ENCODE peak calls at places on chromosome X, in five cellular contexts. One of them, this sample, is unnamed.

GRCh38 chrX:623599-624323 is 6.8 kb upstream of the SHOX start:
- DNase-seq in SK-N-SH: no peak
- DNase-seq in K562: no peak
- DNase-seq in HepG2: no peak
- DNase-seq in GM12878: no peak
- DNase-seq in this sample: no peak

GRCh38 chrX:38262715-38263620 is 42.3 kb upstream of the SRPX start:
- DNase-seq in HepG2: no peak
- DNase-seq in K562: no peak
- DNase-seq in SK-N-SH: no peak
- DNase-seq in GM12878: no peak
- DNase-seq in this sample: no peak

GRCh38 chrX:107565916-107566602 is 62.3 kb upstream of the PRPS1 start:
- DNase-seq in SK-N-SH: peak; percentile 29
- DNase-seq in GM12878: no peak
- DNase-seq in HepG2: peak; percentile 15
- DNase-seq in K562: no peak
- DNase-seq in this sample: no peak

GRCh38 chrX:23756165-23756564 is 13.1 kb upstream of the ACOT9 start:
- DNase-seq in HepG2: peak; percentile 37
- DNase-seq in GM12878: peak; percentile 50
- DNase-seq in SK-N-SH: peak; percentile 49
- DNase-seq in K562: peak; percentile 84
- DNase-seq in this sample: peak; percentile 61

GRCh38 chrX:87663421-87663820 is 145.8 kb downstream of the KLHL4 start:
- DNase-seq in SK-N-SH: no peak
- DNase-seq in GM12878: no peak
- DNase-seq in K562: no peak
- DNase-seq in HepG2: no peak
- DNase-seq in this sample: no peak

GRCh38 chrX:23822397-23822796 is 39.4 kb downstream of the SAT1 start:
- DNase-seq in SK-N-SH: no peak
- DNase-seq in K562: no peak
- DNase-seq in HepG2: peak; percentile 73
- DNase-seq in GM12878: no peak
- DNase-seq in this sample: no peak

GRCh38 chrX:139844163-139844562 is 88.7 kb downstream of the ATP11C start:
- DNase-seq in K562: no peak
- DNase-seq in HepG2: no peak
- DNase-seq in GM12878: no peak
- DNase-seq in SK-N-SH: no peak
- DNase-seq in this sample: no peak

GRCh38 chrX:9189286-9189685 is 155.4 kb upstream of the FAM9B start:
- DNase-seq in K562: no peak
- DNase-seq in GM12878: no peak
- DNase-seq in HepG2: no peak
- DNase-seq in SK-N-SH: no peak
- DNase-seq in this sample: no peak

GRCh38 chrX:22748093-22748999 is 251.4 kb upstream of the DDX53 start:
- DNase-seq in K562: peak; percentile 32
- DNase-seq in GM12878: no peak
- DNase-seq in HepG2: peak; percentile 13
- DNase-seq in SK-N-SH: peak; percentile 40
- DNase-seq in this sample: peak; percentile 47

GRCh38 chrX:9329056-9329455 is 135.8 kb upstream of the TBL1X start:
- DNase-seq in GM12878: no peak
- DNase-seq in K562: no peak
- DNase-seq in SK-N-SH: no peak
- DNase-seq in HepG2: no peak
- DNase-seq in this sample: no peak

GRCh38 chrX:57821703-57822375 is 88.4 kb downstream of the ZXDA start:
- DNase-seq in SK-N-SH: peak; percentile 25
- DNase-seq in GM12878: peak; percentile 13
- DNase-seq in HepG2: peak; percentile 43
- DNase-seq in K562: peak; percentile 52
- DNase-seq in this sample: no peak

GRCh38 chrX:13212191-13212651 is 107.6 kb downstream of the ATXN3L start:
- DNase-seq in SK-N-SH: no peak
- DNase-seq in HepG2: no peak
- DNase-seq in GM12878: no peak
- DNase-seq in K562: no peak
- DNase-seq in this sample: no peak

GRCh38 chrX:123405231-123405630 is 221.2 kb downstream of the GRIA3 start:
- DNase-seq in SK-N-SH: no peak
- DNase-seq in GM12878: no peak
- DNase-seq in K562: no peak
- DNase-seq in HepG2: no peak
- DNase-seq in this sample: no peak

DNA sequence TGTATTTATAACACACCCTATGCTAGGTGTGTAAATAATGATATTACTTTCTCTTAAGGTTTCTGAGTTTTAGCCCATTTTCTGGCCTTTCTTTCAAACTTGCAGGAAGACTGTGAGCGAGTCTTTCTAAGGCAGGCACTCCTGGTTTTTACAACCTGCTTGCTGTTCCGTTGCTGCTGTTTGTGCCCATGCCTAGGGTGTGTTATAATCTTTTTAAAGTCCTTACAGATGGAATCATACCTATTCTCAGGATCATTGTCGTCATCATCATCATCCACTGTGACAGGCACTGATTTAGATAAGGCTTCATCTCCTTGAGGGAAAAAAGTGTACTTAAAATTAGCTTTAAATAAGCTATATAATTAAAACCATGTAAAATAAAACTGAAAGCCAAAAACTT is 110.0 kb downstream of the ATRX start:
- DNase-seq in HepG2: no peak
- DNase-seq in SK-N-SH: no peak
- DNase-seq in GM12878: no peak
- DNase-seq in K562: no peak
- DNase-seq in this sample: no peak
- TF ChIP-seq GABPA in HepG2: no peak
- TF ChIP-seq GABPA in SK-N-SH: no peak
- TF ChIP-seq GABPA in GM12878: no peak
- TF ChIP-seq GABPA in K562: no peak
- TF ChIP-seq GABPA in this sample: no peak

GRCh38 chrX:48776818-48777439 is 9.5 kb upstream of the GATA1 start:
- DNase-seq in K562: no peak
- DNase-seq in GM12878: no peak
- DNase-seq in HepG2: no peak
- DNase-seq in SK-N-SH: no peak
- DNase-seq in this sample: no peak
- TF ChIP-seq RFX5 in K562: no peak
- TF ChIP-seq RFX5 in GM12878: no peak
- TF ChIP-seq RFX5 in HepG2: no peak
- TF ChIP-seq RFX5 in SK-N-SH: no peak
- TF ChIP-seq RFX5 in this sample: no peak

GRCh38 chrX:155819525-155819924 is 61.6 kb upstream of the VAMP7 start:
- DNase-seq in K562: no peak
- DNase-seq in SK-N-SH: no peak
- DNase-seq in GM12878: no peak
- DNase-seq in HepG2: no peak
- DNase-seq in this sample: no peak

DNA sequence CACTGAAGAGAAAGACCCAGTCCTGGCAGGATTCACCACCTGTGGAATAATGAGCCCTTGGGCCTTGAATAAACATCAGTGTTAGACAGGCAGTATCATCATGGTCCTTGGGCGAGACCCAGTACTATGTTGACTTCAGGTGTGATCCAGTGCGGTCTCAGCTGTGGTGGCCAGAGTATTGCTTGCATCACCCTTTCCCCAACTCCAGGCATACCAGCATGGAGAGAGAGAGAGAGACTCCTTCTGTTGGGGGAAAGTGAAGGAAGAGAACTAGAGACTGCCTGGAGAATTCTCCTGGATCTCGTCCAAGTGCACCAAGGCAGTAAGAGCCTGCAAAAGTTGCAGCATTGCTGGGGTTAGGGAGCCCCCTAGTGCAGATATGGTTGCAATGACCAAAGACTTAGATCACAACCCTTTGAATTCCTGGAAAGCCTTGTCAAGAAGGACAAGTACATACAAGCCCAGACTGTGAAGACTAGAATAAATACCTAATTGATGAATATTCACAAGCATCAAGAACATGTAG is 61.1 kb upstream of the VAMP7 start:
- DNase-seq in K562: peak; percentile 80
- DNase-seq in GM12878: peak; percentile 11
- DNase-seq in SK-N-SH: peak; percentile 49
- DNase-seq in HepG2: peak; percentile 49
- DNase-seq in this sample: peak; percentile 56
- TF ChIP-seq GABPA in K562: no peak
- TF ChIP-seq GABPA in GM12878: no peak
- TF ChIP-seq GABPA in SK-N-SH: no peak
- TF ChIP-seq GABPA in HepG2: no peak
- TF ChIP-seq GABPA in this sample: no peak

GRCh38 chrX:10589098-10589497 is 31.3 kb downstream of the MID1 start:
- DNase-seq in GM12878: no peak
- DNase-seq in K562: no peak
- DNase-seq in SK-N-SH: no peak
- DNase-seq in HepG2: no peak
- DNase-seq in this sample: no peak

DNA sequence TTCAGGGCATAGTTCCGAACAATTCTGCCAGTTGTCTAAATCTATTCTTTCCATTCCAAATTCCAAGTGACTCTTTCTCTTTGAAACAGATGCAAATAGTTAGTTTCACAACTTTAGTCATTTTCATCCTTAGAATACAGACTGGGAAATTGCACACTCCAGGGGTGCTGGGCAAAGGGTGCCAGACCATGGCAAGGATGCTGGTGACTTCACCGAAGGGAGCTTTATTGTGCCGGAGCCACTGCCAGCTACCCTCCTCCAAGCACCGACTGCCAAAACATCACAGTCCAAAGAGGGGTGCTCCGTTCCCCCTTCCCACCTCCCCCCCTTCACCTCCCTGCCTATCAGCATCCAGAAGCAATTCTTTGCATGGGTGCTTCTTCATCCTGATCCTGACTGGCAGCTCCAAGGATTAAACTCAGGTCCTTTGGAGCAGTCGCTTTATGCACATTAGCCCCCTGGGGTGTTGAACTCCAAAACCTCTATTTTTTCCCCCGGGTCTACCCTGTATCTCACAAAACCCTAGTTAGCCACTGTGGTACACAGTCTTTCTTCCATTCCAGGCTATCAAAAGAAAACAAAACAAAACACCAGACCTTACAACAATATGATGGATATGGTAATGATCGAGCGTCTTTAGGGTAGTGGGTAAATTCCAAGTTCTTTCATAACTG is 28.9 kb downstream of the MID1 start:
- DNase-seq in HepG2: no peak
- DNase-seq in SK-N-SH: no peak
- DNase-seq in K562: no peak
- DNase-seq in GM12878: no peak
- DNase-seq in this sample: no peak
- TF ChIP-seq RFX5 in HepG2: no peak
- TF ChIP-seq RFX5 in SK-N-SH: no peak
- TF ChIP-seq RFX5 in K562: no peak
- TF ChIP-seq RFX5 in GM12878: no peak
- TF ChIP-seq RFX5 in this sample: no peak

This sample was measured in H1.